ENCODE peak calls at places on chromosomes 2 and 18, in seven cellular contexts. F is cardiac muscle cell, A is heart right ventricle, W is progenitor cell of endocrine pancreas, O is left lung, U is AG10803, N is esophagus muscularis mucosa. B is an unnamed sample.

GRCh38 chr2:218711550-218711929 is 905 bp downstream of the TTLL4 start:
- DNase-seq in W (no peak), O (no peak), F (no peak), N (no peak), A (no peak), U (peak), B (no peak)

GRCh38 chr2:96730212-96730611 is 9.7 kb downstream of the LMAN2L start:
- DNase-seq in N (no peak), A (no peak), U (peak), W (no peak), F (no peak), O (no peak), B (no peak)

GRCh38 chr2:171447675-171448074 is 13.6 kb downstream of the DCAF17 start:
- DNase-seq in A (no peak), N (no peak), F (no peak), W (no peak), U (no peak), O (no peak), B (no peak)

GRCh38 chr2:54704688-54705605 is 18.5 kb upstream of the EML6 start:
- DNase-seq in A (no peak), O (no peak), U (peak), F (peak), W (no peak), N (no peak), B (no peak)

GRCh38 chr2:6866239-6866745 is 585 bp upstream of the CMPK2 start:
- DNase-seq in N (no peak), A (peak), F (peak), W (no peak), O (no peak), U (no peak), B (no peak)

GRCh38 chr2:110858993-110859770 is 126.8 kb downstream of the ACOXL start:
- DNase-seq in A (no peak), U (no peak), W (no peak), F (no peak), O (no peak), N (no peak), B (no peak)

GRCh38 chr2:101012706-101013181 is 10.7 kb downstream of the RPL31 start:
- DNase-seq in O (no peak), F (peak), W (peak), U (peak), N (no peak), A (peak), B (no peak)

GRCh38 chr18:39604836-39605235 is 2039.2 kb upstream of the CELF4 start:
- DNase-seq in F (no peak), W (no peak), A (no peak), O (no peak), N (no peak), U (peak), B (no peak)

GRCh38 chr18:66558773-66559172 is 45.1 kb downstream of the CDH19 start:
- DNase-seq in A (no peak), W (no peak), N (no peak), F (no peak), O (no peak), U (no peak), B (no peak)

GRCh38 chr2:196113061-196113974 is 44.7 kb upstream of the DNAH7 start:
- DNase-seq in A (no peak), O (no peak), W (no peak), U (peak), N (no peak), F (no peak), B (no peak)

GRCh38 chr2:176177580-176178270 is 10.7 kb upstream of the HOXD1 start:
- DNase-seq in W (no peak), F (peak), U (no peak), N (no peak), O (no peak), A (no peak), B (no peak)

GRCh38 chr2:133642831-133643230 is 74.6 kb upstream of the NCKAP5 start:
- DNase-seq in W (no peak), A (no peak), O (no peak), N (no peak), F (no peak), U (peak), B (no peak)

GRCh38 chr2:200705305-200705985 is 106.3 kb upstream of the BZW1 start:
- DNase-seq in N (no peak), A (no peak), F (no peak), W (no peak), U (no peak), O (no peak), B (no peak)

GRCh38 chr18:59142274-59142673 is 2.6 kb downstream of the SEC11C start:
- DNase-seq in A (no peak), F (no peak), O (no peak), N (no peak), U (no peak), W (no peak), B (no peak)

GRCh38 chr18:7237670-7238272 is 6.9 kb downstream of the LRRC30 start:
- DNase-seq in F (no peak), N (no peak), U (no peak), O (no peak), A (no peak), W (no peak), B (no peak)

GRCh38 chr2:241066893-241067341 is 35.2 kb downstream of the MTERF4 start:
- DNase-seq in O (peak), W (peak), A (no peak), F (peak), N (peak), U (no peak), B (peak)

GRCh38 chr2:96869824-96870630 is at the start of gene SEMA4C:
- DNase-seq in W (peak), F (peak), U (no peak), O (peak), A (peak), N (no peak), B (peak)

GRCh38 chr18:34493099-34493544 is 217.0 kb upstream of the DTNA start:
- DNase-seq in A (peak), N (no peak), O (peak), F (peak), W (peak), U (peak), B (peak)

GRCh38 chr2:19600982-19601381 is 242.6 kb upstream of the OSR1 start:
- DNase-seq in F (no peak), U (no peak), O (no peak), W (no peak), N (no peak), A (no peak), B (no peak)

GRCh38 chr2:19600506-19600905 is 242.1 kb upstream of the OSR1 start:
- DNase-seq in A (no peak), O (no peak), U (peak), N (no peak), W (no peak), F (no peak), B (no peak)
- TF ChIP-seq CTCF in A (no peak), O (no peak), U (peak), N (no peak), W (no peak), F (no peak), B (no peak)

DNA sequence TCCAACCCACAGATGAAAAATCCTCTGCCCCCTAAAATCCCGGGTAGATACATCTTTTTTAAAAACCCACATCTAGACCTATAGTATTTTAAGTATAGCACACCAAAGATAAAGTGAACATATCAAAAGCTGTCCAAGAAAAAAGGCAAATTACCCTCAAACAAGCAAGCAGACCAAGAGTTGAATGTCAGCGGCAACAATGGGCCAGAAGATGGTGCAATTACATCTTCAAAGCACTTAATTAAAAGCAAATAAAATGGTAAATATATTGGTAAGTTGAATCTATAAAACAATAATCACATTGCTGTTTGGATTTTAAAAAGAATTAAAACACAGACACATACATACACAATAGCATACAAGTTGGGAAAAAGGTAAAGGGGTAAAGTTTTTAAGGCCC is 98.5 kb downstream of the MYOM1 start:
- DNase-seq in F (no peak), U (no peak), W (no peak), O (no peak), A (no peak), N (no peak), B (no peak)
- TF ChIP-seq CTCF in F (peak), U (peak), W (no peak), O (no peak), A (no peak), N (no peak), B (no peak)

GRCh38 chr2:30691948-30692828 is 115.1 kb downstream of the CAPN13 start:
- DNase-seq in U (peak), A (no peak), N (peak), F (no peak), O (no peak), W (no peak), B (no peak)
- TF ChIP-seq CTCF in U (peak), A (peak), N (no peak), F (peak), O (no peak), W (no peak), B (no peak)

GRCh38 chr2:56753182-56753581 is 569.4 kb downstream of the CCDC85A start:
- DNase-seq in O (no peak), A (no peak), U (no peak), F (no peak), N (no peak), W (no peak), B (no peak)

GRCh38 chr2:56743807-56744206 is 560.0 kb downstream of the CCDC85A start:
- DNase-seq in F (no peak), N (no peak), W (no peak), O (no peak), A (no peak), U (no peak), B (no peak)

GRCh38 chr2:56754627-56755026 is 570.8 kb downstream of the CCDC85A start:
- DNase-seq in O (no peak), N (no peak), F (no peak), W (no peak), U (no peak), A (no peak), B (no peak)

GRCh38 chr2:56754066-56754615 is 570.4 kb downstream of the CCDC85A start:
- DNase-seq in W (no peak), U (no peak), O (no peak), N (no peak), A (peak), F (no peak), B (no peak)

GRCh38 chr2:56749152-56749752 is 565.5 kb downstream of the CCDC85A start:
- DNase-seq in O (no peak), A (no peak), W (no peak), N (no peak), U (peak), F (peak), B (no peak)
- TF ChIP-seq CTCF in O (no peak), A (peak), W (peak), N (peak), U (peak), F (peak), B (peak)

DNA sequence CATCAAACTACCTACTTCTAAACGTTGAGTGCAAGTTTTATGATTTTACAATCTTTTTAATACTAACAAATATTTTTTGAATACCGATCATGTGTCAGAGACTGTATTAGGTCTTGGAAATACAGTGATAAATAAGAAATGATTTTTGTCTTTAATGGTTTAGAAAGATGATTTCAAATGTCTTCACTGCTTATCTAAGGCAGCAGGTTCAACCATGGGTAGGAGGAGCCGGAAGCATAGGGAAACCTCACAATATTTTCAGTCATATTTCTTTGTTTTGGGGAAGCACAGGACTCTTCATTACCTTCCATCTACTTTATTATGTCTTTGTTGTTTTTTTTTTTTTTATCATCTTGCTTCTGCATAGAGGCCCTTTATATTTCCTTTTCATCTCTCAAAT is 165.2 kb upstream of the EPC2 start:
- DNase-seq in W (no peak), U (no peak), A (no peak), O (no peak), N (no peak), F (no peak), B (no peak)
- TF ChIP-seq CTCF in W (no peak), U (no peak), A (no peak), O (no peak), N (no peak), F (no peak), B (no peak)

GRCh38 chr2:216139884-216140283 is 30.7 kb downstream of the XRCC5 start:
- DNase-seq in F (peak), O (no peak), A (no peak), N (no peak), U (no peak), W (no peak), B (no peak)
- TF ChIP-seq CTCF in F (no peak), O (peak), A (peak), N (no peak), U (no peak), W (peak), B (peak)

DNA sequence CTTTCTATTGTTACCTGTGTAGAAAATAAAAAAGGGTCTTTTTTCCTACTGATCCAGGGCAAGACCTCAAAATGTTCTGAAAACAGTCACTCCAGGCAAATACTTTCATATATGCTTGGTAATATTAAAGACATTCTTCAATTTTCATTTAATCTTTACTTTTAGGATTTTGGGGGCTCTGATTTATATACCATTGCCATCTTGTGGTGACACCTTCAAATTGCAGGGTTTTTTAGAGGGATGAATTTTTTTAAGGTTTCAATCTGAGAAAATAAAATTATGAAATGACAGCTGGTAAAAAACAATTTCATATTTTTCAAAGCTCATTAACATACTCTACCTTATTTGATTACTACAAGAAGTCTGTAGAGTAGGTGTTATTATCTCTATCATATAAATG is 26.8 kb downstream of the MAPK4 start:
- DNase-seq in U (no peak), F (no peak), O (no peak), A (no peak), N (no peak), W (no peak), B (no peak)
- TF ChIP-seq CTCF in U (no peak), F (peak), O (no peak), A (no peak), N (no peak), W (peak), B (no peak)

DNA sequence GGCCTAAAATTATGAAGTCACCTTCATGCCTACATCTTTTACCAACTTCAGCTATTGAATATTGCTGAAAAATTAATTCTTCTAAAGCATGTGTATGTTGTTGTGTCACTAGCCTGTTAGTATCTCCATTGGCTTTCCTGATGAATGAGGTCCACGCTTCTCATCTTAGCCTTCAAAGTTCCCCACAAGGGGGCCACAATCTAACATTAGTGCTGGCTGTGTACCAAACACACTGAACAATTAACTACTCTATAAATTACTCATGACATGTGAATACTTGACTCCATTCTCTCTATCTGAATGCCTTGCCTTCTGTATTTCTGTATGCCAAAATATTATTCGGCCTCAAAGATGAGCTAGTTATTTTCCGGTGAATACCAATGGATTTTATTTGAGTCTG is 208.7 kb upstream of the COL3A1 start:
- DNase-seq in W (no peak), U (no peak), F (peak), A (no peak), N (no peak), O (no peak), B (no peak)
- TF ChIP-seq CTCF in W (peak), U (peak), F (peak), A (peak), N (no peak), O (no peak), B (no peak)

GRCh38 chr2:37878536-37878935 is 46.6 kb upstream of the RMDN2 start:
- DNase-seq in A (no peak), F (no peak), O (no peak), W (no peak), N (no peak), U (no peak), B (no peak)

GRCh38 chr2:37881397-37881796 is 43.7 kb upstream of the RMDN2 start:
- DNase-seq in N (no peak), O (no peak), A (no peak), W (no peak), F (no peak), U (no peak), B (no peak)

GRCh38 chr2:37882036-37882435 is 43.1 kb upstream of the RMDN2 start:
- DNase-seq in W (no peak), F (no peak), N (no peak), A (no peak), U (no peak), O (no peak), B (no peak)

GRCh38 chr2:37877457-37878315 is 47.4 kb upstream of the RMDN2 start:
- DNase-seq in N (no peak), F (peak), O (no peak), U (peak), W (no peak), A (peak), B (no peak)

DNA sequence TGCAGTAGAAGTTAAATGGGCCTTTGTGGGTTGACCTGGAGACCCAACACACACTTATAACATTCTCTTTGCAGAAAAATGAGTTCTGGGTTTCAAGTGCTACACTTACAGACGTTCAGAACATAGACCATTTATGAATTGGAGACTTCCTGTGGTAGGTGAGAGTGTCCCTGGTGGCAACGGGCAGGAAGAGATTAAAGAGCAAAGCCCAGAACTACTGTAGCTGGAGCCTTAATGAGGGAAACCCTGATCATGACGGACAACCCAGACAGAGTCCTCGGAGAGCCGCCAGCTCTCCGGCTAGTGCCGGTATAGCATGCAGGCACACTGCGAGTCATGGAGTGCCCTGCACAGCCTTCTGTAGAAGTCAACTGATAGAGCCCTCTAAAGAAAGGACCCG is 44.5 kb upstream of the RMDN2 start:
- DNase-seq in F (no peak), O (no peak), A (no peak), W (no peak), N (no peak), U (no peak), B (no peak)
- TF ChIP-seq CTCF in F (no peak), O (no peak), A (peak), W (no peak), N (no peak), U (peak), B (no peak)

DNA sequence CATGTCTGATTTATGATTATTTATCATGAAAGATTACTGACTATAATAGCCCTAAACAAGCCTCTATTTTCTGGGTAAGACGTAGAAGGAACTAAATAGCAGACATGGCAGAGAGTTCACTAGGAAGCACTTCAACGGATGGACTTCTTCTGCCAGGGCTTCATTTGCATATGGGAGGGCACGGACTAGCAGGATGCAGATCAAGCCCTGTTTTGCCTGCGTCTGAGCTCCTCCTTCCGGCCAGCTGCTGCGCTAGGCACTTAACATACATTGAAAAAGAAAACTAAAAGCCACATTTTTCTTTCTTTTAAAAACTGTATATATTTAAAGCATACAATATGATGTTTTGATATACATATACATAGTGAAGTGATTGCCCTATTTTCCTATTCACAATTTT is 340.0 kb upstream of the MEX3C start:
- DNase-seq in O (no peak), N (no peak), A (peak), W (no peak), F (peak), U (no peak), B (no peak)
- TF ChIP-seq CTCF in O (no peak), N (no peak), A (peak), W (peak), F (peak), U (no peak), B (peak)